ENCODE peak calls at places on chromosomes 3 and 15, in nine cellular contexts. S, B, I, Y, H, A, E, J and V are unnamed samples.

GRCh38 chr3:173891272-173892100 is 493.9 kb downstream of the NLGN1 start:
- DNase-seq in S (no peak), B (no peak), I (peak; percentile 79), Y (no peak), H (no peak), A (no peak), E (peak; percentile 11), J (no peak), V (no peak)

GRCh38 chr3:124860599-124860998 is 26.6 kb downstream of the ITGB5 start:
- DNase-seq in S (no peak), B (no peak), I (no peak), Y (no peak), H (peak; percentile 96), A (no peak), E (peak; percentile 97), J (peak; percentile 82), V (no peak)

GRCh38 chr15:85854345-85855097 is 59.8 kb upstream of the KLHL25 start:
- DNase-seq in S (no peak), B (no peak), I (peak; percentile 73), Y (no peak), H (peak; percentile 48), A (peak; percentile 49), E (peak; percentile 70), J (peak; percentile 22), V (no peak)

GRCh38 chr15:38781196-38781595 is 216.6 kb upstream of the RASGRP1 start:
- DNase-seq in S (no peak), B (no peak), I (no peak), Y (no peak), H (no peak), A (no peak), E (peak; percentile 10), J (no peak), V (no peak)

GRCh38 chr3:183527421-183527979 is 28.0 kb downstream of the KLHL6 start:
- DNase-seq in S (no peak), B (no peak), I (peak; percentile 81), Y (no peak), H (no peak), A (no peak), E (no peak), J (no peak), V (no peak)

GRCh38 chr15:85673326-85673725 is 121.4 kb downstream of the KLHL25 start:
- DNase-seq in S (no peak), B (no peak), I (no peak), Y (no peak), H (no peak), A (no peak), E (no peak), J (no peak), V (no peak)

GRCh38 chr3:116950302-116951055 is 240.9 kb downstream of the TUSC7 start:
- DNase-seq in S (no peak), B (no peak), I (no peak), Y (no peak), H (no peak), A (no peak), E (no peak), J (no peak), V (no peak)

GRCh38 chr3:89488800-89489580 is 381.6 kb downstream of the EPHA3 start:
- DNase-seq in S (no peak), B (no peak), I (no peak), Y (no peak), H (no peak), A (no peak), E (no peak), J (no peak), V (no peak)

GRCh38 chr3:126621171-126621570 is 33.8 kb downstream of the TXNRD3 start:
- DNase-seq in S (no peak), B (no peak), I (no peak), Y (no peak), H (peak; percentile 61), A (no peak), E (peak; percentile 69), J (no peak), V (no peak)

GRCh38 chr3:50242778-50243551 is 7.0 kb downstream of the GNAI2 start:
- DNase-seq in S (no peak), B (peak; percentile 19), I (peak; percentile 26), Y (no peak), H (no peak), A (no peak), E (peak; percentile 58), J (no peak), V (peak; percentile 49)

GRCh38 chr3:100045696-100046095 is 68.6 kb downstream of the FILIP1L start:
- DNase-seq in S (peak; percentile 84), B (no peak), I (no peak), Y (no peak), H (peak; percentile 76), A (no peak), E (peak; percentile 99), J (peak; percentile 12), V (no peak)

GRCh38 chr3:196127308-196128040 is 45.6 kb upstream of the TFRC start:
- DNase-seq in S (no peak), B (peak; percentile 1), I (no peak), Y (no peak), H (no peak), A (no peak), E (no peak), J (no peak), V (no peak)

GRCh38 chr3:171039674-171040073 is 13.2 kb upstream of the SLC2A2 start:
- DNase-seq in S (no peak), B (no peak), I (no peak), Y (no peak), H (no peak), A (no peak), E (no peak), J (no peak), V (no peak)

GRCh38 chr15:31263751-31264533 is 62.7 kb upstream of the KLF13 start:
- DNase-seq in S (no peak), B (peak; percentile 53), I (peak; percentile 97), Y (no peak), H (no peak), A (no peak), E (no peak), J (peak; percentile 81), V (peak; percentile 50)

GRCh38 chr3:155149494-155149893 is 69.4 kb downstream of the MME start:
- DNase-seq in S (no peak), B (no peak), I (no peak), Y (no peak), H (no peak), A (no peak), E (no peak), J (no peak), V (no peak)

GRCh38 chr3:35864871-35865270 is 225.5 kb downstream of the ARPP21 start:
- DNase-seq in S (no peak), B (no peak), I (no peak), Y (no peak), H (no peak), A (no peak), E (no peak), J (no peak), V (no peak)

GRCh38 chr15:49842331-49842730 is 221.5 kb downstream of the DTWD1 start:
- DNase-seq in S (no peak), B (no peak), I (no peak), Y (no peak), H (no peak), A (no peak), E (no peak), J (no peak), V (no peak)

GRCh38 chr15:95138604-95139270 is 907.4 kb downstream of the MCTP2 start:
- DNase-seq in S (no peak), B (no peak), I (no peak), Y (no peak), H (no peak), A (no peak), E (peak; percentile 19), J (no peak), V (no peak)

GRCh38 chr3:130491431-130491830 is 25.5 kb upstream of the COL6A6 start:
- DNase-seq in S (no peak), B (no peak), I (no peak), Y (no peak), H (no peak), A (no peak), E (no peak), J (no peak), V (no peak)

GRCh38 chr3:110267304-110267703 is 804.3 kb upstream of the NECTIN3 start:
- DNase-seq in S (no peak), B (no peak), I (no peak), Y (no peak), H (no peak), A (no peak), E (no peak), J (no peak), V (no peak)

GRCh38 chr3:72344256-72345046 is 503.8 kb downstream of the SHQ1 start:
- DNase-seq in S (no peak), B (no peak), I (peak; percentile 8), Y (no peak), H (peak; percentile 15), A (no peak), E (no peak), J (no peak), V (no peak)

GRCh38 chr15:47505712-47506542 is 211.4 kb upstream of the SEMA6D start:
- DNase-seq in S (peak; percentile 33), B (no peak), I (no peak), Y (no peak), H (peak; percentile 33), A (no peak), E (peak; percentile 63), J (no peak), V (no peak)

GRCh38 chr15:32687556-32687955 is 30.2 kb upstream of the GREM1 start:
- DNase-seq in S (no peak), B (no peak), I (no peak), Y (no peak), H (peak; percentile 75), A (no peak), E (peak; percentile 65), J (no peak), V (no peak)

GRCh38 chr3:6771171-6771570 is 89.7 kb upstream of the GRM7 start:
- DNase-seq in S (no peak), B (no peak), I (no peak), Y (no peak), H (no peak), A (no peak), E (no peak), J (no peak), V (no peak)